ENCODE peak calls at places on chromosomes 2 and 18, in five cellular contexts. Y, G, O, Z and W are unnamed samples.

GRCh38 chr2:47616506-47616905 is 166.4 kb upstream of the MSH6 start:
- DNase-seq in O (no peak), Z (no peak), Y (no peak), G (no peak), W (no peak)

GRCh38 chr2:238847841-238848565 is at the start of gene TWIST2:
- DNase-seq in Z (peak), Y (peak), G (no peak), O (peak), W (no peak)

GRCh38 chr18:3649559-3650426 is 199.8 kb downstream of the TGIF1 start:
- DNase-seq in G (no peak), Y (peak), O (no peak), Z (no peak), W (no peak)

GRCh38 chr2:18752667-18753422 is 163.5 kb upstream of the NT5C1B start:
- DNase-seq in Y (no peak), O (no peak), G (no peak), Z (no peak), W (no peak)

GRCh38 chr2:18626256-18626668 is 36.9 kb upstream of the NT5C1B start:
- DNase-seq in Z (no peak), Y (peak), O (no peak), G (no peak), W (no peak)

GRCh38 chr2:96876036-96876810 is 6.3 kb upstream of the SEMA4C start:
- DNase-seq in G (no peak), O (no peak), Y (peak), Z (no peak), W (no peak)

GRCh38 chr2:158463496-158464095 is 6.8 kb downstream of the PKP4 start:
- DNase-seq in Z (no peak), O (no peak), Y (no peak), G (no peak), W (no peak)

GRCh38 chr2:48755473-48755872 is at the start of gene LHCGR:
- DNase-seq in O (peak), Z (no peak), G (no peak), Y (no peak), W (no peak)

GRCh38 chr2:56015631-56016251 is 92.2 kb upstream of the EFEMP1 start:
- DNase-seq in Z (no peak), G (no peak), Y (no peak), O (no peak), W (no peak)

GRCh38 chr18:63850010-63850409 is 37.5 kb upstream of the SERPINB2 start:
- DNase-seq in Y (no peak), Z (no peak), G (no peak), O (no peak), W (no peak)